ENCODE peak calls at places on chromosomes 5 and 9, in four cellular contexts. O is transverse colon, K is tibial artery, R is PC-3. W is an unnamed sample.

GRCh38 chr9:4298255-4299005 is 1.4 kb downstream of the GLIS3 start:
- DNase-seq in O (peak; percentile 56), K (peak; percentile 74), R (peak; percentile 56), W (no peak)

GRCh38 chr9:17719053-17719452 is 140.2 kb downstream of the SH3GL2 start:
- DNase-seq in O (no peak), K (no peak), R (no peak), W (no peak)

GRCh38 chr9:117136461-117136860 is 278.4 kb downstream of the ASTN2 start:
- DNase-seq in O (no peak), K (no peak), R (no peak), W (no peak)

GRCh38 chr9:89864257-89864656 is 259.4 kb downstream of the GADD45G start:
- DNase-seq in O (no peak), K (peak; percentile 35), R (no peak), W (no peak)

GRCh38 chr5:96702503-96703383 is 40.6 kb downstream of the CAST start:
- DNase-seq in O (peak; percentile 94), K (peak; percentile 98), R (no peak), W (peak; percentile 94)

GRCh38 chr5:448061-448765 is 5.2 kb downstream of the EXOC3 start:
- DNase-seq in O (peak; percentile 41), K (peak; percentile 71), R (no peak), W (no peak)

GRCh38 chr9:2290382-2290781 is 275.2 kb downstream of the SMARCA2 start:
- DNase-seq in O (no peak), K (no peak), R (no peak), W (no peak)

GRCh38 chr5:93578179-93578812 is 2.7 kb downstream of the NR2F1-AS1 start:
- DNase-seq in O (no peak), K (no peak), R (no peak), W (no peak)

GRCh38 chr5:123705741-123706140 is 193.8 kb downstream of the CSNK1G3 start:
- DNase-seq in O (no peak), K (no peak), R (peak; percentile 20), W (no peak)

GRCh38 chr9:26394025-26394424 is 498.6 kb downstream of the CAAP1 start:
- DNase-seq in O (no peak), K (no peak), R (no peak), W (no peak)

GRCh38 chr5:160475864-160476438 is 54.3 kb downstream of the PTTG1 start:
- DNase-seq in O (peak; percentile 23), K (no peak), R (no peak), W (no peak)

GRCh38 chr9:81410201-81410600 is 279.1 kb downstream of the TLE1 start:
- DNase-seq in O (no peak), K (no peak), R (peak; percentile 90), W (no peak)

GRCh38 chr9:71254592-71255277 is 133.3 kb upstream of the TRPM3 start:
- DNase-seq in O (no peak), K (no peak), R (no peak), W (no peak)

GRCh38 chr5:43065384-43066230 is 25.5 kb upstream of the ANXA2R start:
- DNase-seq in O (peak; percentile 62), K (peak; percentile 79), R (peak; percentile 54), W (peak; percentile 62)

GRCh38 chr9:38360880-38361836 is 31.3 kb upstream of the ALDH1B1 start:
- DNase-seq in O (no peak), K (peak; percentile 13), R (no peak), W (no peak)

GRCh38 chr9:38362912-38363588 is 29.5 kb upstream of the ALDH1B1 start:
- DNase-seq in O (peak; percentile 22), K (peak; percentile 66), R (peak; percentile 86), W (peak; percentile 64)

GRCh38 chr9:38359689-38360385 is 32.7 kb upstream of the ALDH1B1 start:
- DNase-seq in O (no peak), K (peak; percentile 51), R (no peak), W (no peak)

GRCh38 chr9:38359297-38359653 is 33.2 kb upstream of the ALDH1B1 start:
- DNase-seq in O (no peak), K (no peak), R (no peak), W (no peak)

DNA sequence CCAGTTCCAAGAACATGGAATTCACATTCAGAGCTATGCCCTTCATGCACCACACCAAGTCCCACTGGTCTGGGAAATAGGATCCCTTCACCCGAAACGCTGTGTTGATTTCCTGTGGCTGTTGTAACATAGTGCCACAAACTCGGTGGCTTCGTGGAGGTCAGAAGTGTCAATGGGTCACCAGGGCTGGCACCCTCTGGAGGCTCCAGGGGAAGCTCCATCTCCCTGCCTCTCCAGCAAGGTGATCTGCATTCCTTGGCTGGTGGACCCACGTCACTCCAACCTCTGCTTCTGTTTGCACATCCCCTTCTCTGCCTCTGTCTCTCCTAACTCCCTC is 28.9 kb upstream of the ALDH1B1 start:
- DNase-seq in O (no peak), K (no peak), R (no peak), W (no peak)
- H3K4me3 ChIP-seq in O (no peak overlapping the region), K (peak overlapping the region; percentile 10), R (no peak overlapping the region), W (no peak overlapping the region)

GRCh38 chr9:137836831-137837241 is 40.7 kb upstream of the CACNA1B start:
- DNase-seq in O (no peak), K (no peak), R (no peak), W (peak; percentile 52)
- TF ChIP-seq CTCF in O (no peak), K (no peak), R (no peak), W (peak; percentile 40)

DNA sequence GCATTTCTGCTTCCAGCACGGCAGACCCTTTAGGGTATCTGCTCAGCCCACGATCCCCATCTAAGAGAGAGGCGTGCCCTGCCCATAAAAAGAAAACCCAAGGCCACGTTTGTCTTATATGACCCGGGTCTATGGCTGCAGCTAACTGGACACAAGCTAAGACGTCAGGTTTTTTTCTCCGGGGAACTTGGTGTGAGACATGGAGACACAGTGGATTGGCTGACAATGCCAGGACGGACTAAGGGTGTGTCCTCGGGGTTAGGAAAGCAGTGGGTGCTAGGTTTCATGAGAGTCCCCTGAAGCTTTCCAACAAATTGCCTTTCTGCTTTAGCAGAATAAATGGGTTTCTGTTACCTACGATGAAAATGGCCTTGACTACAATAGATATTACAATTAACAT is 7.1 kb upstream of the FBP2 start:
- DNase-seq in O (no peak), K (no peak), R (no peak), W (no peak)
- H3K4me1 ChIP-seq in O (peaks cover 34% of the 10 kb centered on the region), K (no peaks in the 10 kb centered on the region), R (no peaks in the 10 kb centered on the region), W (no peaks in the 10 kb centered on the region)

GRCh38 chr9:128008171-128008570 is 27.4 kb upstream of the EEIG1 start:
- DNase-seq in O (no peak), K (no peak), R (no peak), W (no peak)
- H3K4me3 ChIP-seq in O (no peak overlapping the region), K (no peak overlapping the region), R (no peak overlapping the region), W (no peak overlapping the region)

GRCh38 chr5:74031536-74031935 is 405.5 kb downstream of the ARHGEF28 start:
- DNase-seq in O (no peak), K (no peak), R (no peak), W (no peak)

GRCh38 chr5:74034738-74035137 is 408.7 kb downstream of the ARHGEF28 start:
- DNase-seq in O (no peak), K (no peak), R (peak; percentile 71), W (no peak)

GRCh38 chr5:74040065-74040551 is 414.1 kb downstream of the ARHGEF28 start:
- DNase-seq in O (no peak), K (no peak), R (peak; percentile 56), W (peak; percentile 60)

GRCh38 chr5:74032617-74033016 is 406.6 kb downstream of the ARHGEF28 start:
- DNase-seq in O (no peak), K (no peak), R (no peak), W (no peak)

DNA sequence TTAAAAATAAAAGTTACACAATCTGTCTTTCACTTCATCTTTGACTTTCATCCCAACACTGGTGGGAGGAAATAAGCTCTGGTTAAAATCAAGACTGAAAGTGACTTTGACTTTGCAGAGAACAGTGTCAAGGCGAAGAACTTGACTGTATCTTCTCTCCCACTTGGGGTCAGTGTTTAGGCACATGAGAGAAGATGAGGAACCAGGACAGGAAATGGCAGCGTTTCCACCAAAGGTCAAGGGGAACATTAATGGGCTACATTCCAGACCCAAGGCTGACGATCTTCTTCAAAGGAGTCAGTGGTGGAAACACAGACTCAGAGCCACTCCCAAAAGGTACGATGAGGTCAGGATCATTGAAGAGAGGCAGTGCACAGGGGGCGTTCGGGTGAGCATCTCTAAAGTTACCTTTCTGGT is 409.5 kb downstream of the ARHGEF28 start:
- DNase-seq in O (no peak), K (no peak), R (peak; percentile 64), W (peak; percentile 30)
- TF ChIP-seq CTCF in O (peak; percentile 31), K (peak; percentile 23), R (peak; percentile 54), W (peak; percentile 79)

GRCh38 chr5:142119051-142119625 is 10.6 kb downstream of the NDFIP1 start:
- DNase-seq in O (no peak), K (no peak), R (no peak), W (no peak)
- H3K4me1 ChIP-seq in O (no peaks in the 10 kb centered on the region), K (peaks cover 99% of the 10 kb centered on the region), R (peaks cover 44% of the 10 kb centered on the region), W (peaks cover 2% of the 10 kb centered on the region)

GRCh38 chr5:143833179-143833578 is 21.2 kb downstream of the HMHB1 start:
- DNase-seq in O (no peak), K (no peak), R (no peak), W (no peak)

GRCh38 chr5:143824851-143825720 is 13.1 kb downstream of the HMHB1 start:
- DNase-seq in O (peak; percentile 86), K (peak; percentile 86), R (peak; percentile 83), W (peak; percentile 86)

GRCh38 chr5:143826909-143827514 is 15.1 kb downstream of the HMHB1 start:
- DNase-seq in O (no peak), K (no peak), R (peak; percentile 90), W (no peak)

GRCh38 chr5:143828710-143829109 is 16.7 kb downstream of the HMHB1 start:
- DNase-seq in O (no peak), K (no peak), R (no peak), W (no peak)
- H3K4me3 ChIP-seq in O (no peak overlapping the region), K (no peak overlapping the region), R (no peak overlapping the region), W (no peak overlapping the region)

GRCh38 chr5:148778891-148779290 is 47.5 kb upstream of the ADRB2 start:
- DNase-seq in O (no peak), K (no peak), R (no peak), W (no peak)

GRCh38 chr5:148781771-148782170 is 44.6 kb upstream of the ADRB2 start:
- DNase-seq in O (no peak), K (no peak), R (no peak), W (no peak)

GRCh38 chr5:148776780-148777179 is 49.6 kb upstream of the ADRB2 start:
- DNase-seq in O (no peak), K (no peak), R (peak; percentile 99), W (peak; percentile 26)

GRCh38 chr5:148776261-148776660 is 50.1 kb upstream of the ADRB2 start:
- DNase-seq in O (no peak), K (no peak), R (peak; percentile 53), W (no peak)

DNA sequence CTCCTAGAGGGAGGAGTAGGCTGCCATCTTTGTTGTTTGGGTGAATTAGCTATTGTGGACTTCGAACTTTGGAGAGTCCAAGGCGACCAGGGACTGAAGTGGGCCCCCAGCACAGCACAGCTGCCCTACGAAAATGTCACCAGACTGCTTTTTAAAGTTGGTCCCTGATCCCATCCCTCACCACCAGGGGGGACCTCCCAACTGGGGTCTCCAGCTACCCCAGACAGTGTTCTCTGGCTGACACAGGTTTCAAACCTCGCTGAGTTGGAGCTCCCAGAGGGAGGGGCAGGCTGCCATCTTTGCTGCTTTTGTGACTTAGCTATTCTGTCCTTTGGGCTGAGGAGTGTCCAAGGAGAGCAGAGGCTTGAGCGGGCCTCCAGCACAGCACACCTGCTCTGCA is 45.7 kb upstream of the ADRB2 start:
- DNase-seq in O (no peak), K (no peak), R (no peak), W (no peak)
- TF ChIP-seq CTCF in O (no peak), K (no peak), R (peak; percentile 21), W (no peak)